ENCODE peak calls at places on chromosomes 1 and 21, in eight cellular contexts. A, D, W, Z, T, R, X and E are unnamed samples.

GRCh38 chr1:67214420-67215174 is 48.3 kb downstream of the IL23R start:
- DNase-seq in Z (no peak), X (peak), W (peak), D (no peak), R (no peak), A (peak), T (peak), E (no peak)

GRCh38 chr1:12616709-12617373 is 1.2 kb downstream of the DHRS3 start:
- DNase-seq in X (peak), Z (peak), D (peak), R (peak), A (no peak), T (peak), W (no peak), E (no peak)

GRCh38 chr1:95406279-95406678 is 172.3 kb downstream of the RWDD3 start:
- DNase-seq in R (no peak), X (no peak), A (no peak), T (no peak), Z (no peak), D (no peak), W (no peak), E (no peak)

GRCh38 chr1:235442788-235443429 is 61.3 kb downstream of the B3GALNT2 start:
- DNase-seq in X (no peak), R (no peak), W (peak), A (no peak), D (no peak), T (no peak), Z (no peak), E (no peak)

GRCh38 chr1:206709772-206710456 is 25.2 kb downstream of the MAPKAPK2 start:
- DNase-seq in W (peak), X (no peak), A (no peak), Z (no peak), D (no peak), R (no peak), T (no peak), E (no peak)

GRCh38 chr1:100924212-100924611 is 28.3 kb downstream of the SLC30A7 start:
- DNase-seq in A (no peak), T (no peak), W (peak), X (no peak), R (no peak), D (no peak), Z (no peak), E (no peak)

GRCh38 chr21:45244799-45245340 is 42.8 kb downstream of the POFUT2 start:
- DNase-seq in D (no peak), R (no peak), T (no peak), Z (peak), A (no peak), X (no peak), W (no peak), E (no peak)

GRCh38 chr1:113567427-113567826 is 177.1 kb downstream of the MAGI3 start:
- DNase-seq in R (no peak), Z (no peak), T (no peak), A (no peak), D (no peak), W (no peak), X (no peak), E (no peak)

GRCh38 chr21:14687277-14687642 is 141.1 kb upstream of the SAMSN1 start:
- DNase-seq in T (no peak), X (no peak), A (no peak), Z (no peak), W (no peak), R (no peak), D (no peak), E (no peak)

GRCh38 chr1:12258272-12258671 is 28.4 kb downstream of the VPS13D start:
- DNase-seq in Z (no peak), D (no peak), T (no peak), X (no peak), A (no peak), R (no peak), W (no peak), E (no peak)

GRCh38 chr1:235952950-235953615 is 86.4 kb upstream of the LYST start:
- DNase-seq in X (no peak), D (no peak), Z (no peak), T (no peak), A (no peak), W (no peak), R (no peak), E (no peak)

GRCh38 chr1:117335376-117336086 is 31.7 kb upstream of the MAN1A2 start:
- DNase-seq in Z (no peak), X (no peak), D (no peak), A (no peak), T (no peak), R (no peak), W (no peak), E (no peak)

GRCh38 chr1:75732703-75733102 is 8.2 kb downstream of the ACADM start:
- DNase-seq in X (no peak), D (no peak), A (no peak), R (no peak), Z (no peak), T (no peak), W (no peak), E (no peak)

GRCh38 chr1:41371630-41372599 is 10.7 kb downstream of the FOXO6 start:
- DNase-seq in R (peak), Z (no peak), W (no peak), T (no peak), X (no peak), D (peak), A (peak), E (no peak)

GRCh38 chr1:167819849-167820683 is 93.9 kb downstream of the ADCY10 start:
- DNase-seq in Z (peak), T (peak), A (peak), X (peak), R (peak), D (peak), W (peak), E (peak)

GRCh38 chr1:22796642-22797041 is 86.0 kb downstream of the EPHB2 start:
- DNase-seq in T (no peak), W (no peak), X (no peak), D (no peak), A (no peak), Z (no peak), R (no peak), E (no peak)

GRCh38 chr1:1374861-1375662 is at the start of gene AURKAIP1:
- DNase-seq in A (peak), D (peak), R (peak), W (peak), T (peak), X (peak), Z (peak), E (peak)
- TF ChIP-seq CTCF in A (no peak), D (peak), R (peak), W (peak), T (peak), X (no peak), Z (peak), E (peak)

GRCh38 chr1:247370786-247371732 is 39.4 kb upstream of the ZNF496 start:
- DNase-seq in Z (no peak), T (peak), W (peak), D (no peak), X (no peak), R (no peak), A (no peak), E (no peak)

GRCh38 chr1:247371801-247372259 is 40.2 kb upstream of the ZNF496 start:
- DNase-seq in D (no peak), W (no peak), A (no peak), R (no peak), Z (no peak), X (no peak), T (no peak), E (no peak)

GRCh38 chr1:247375747-247376146 is 40.2 kb upstream of the NLRP3 start:
- DNase-seq in X (no peak), T (no peak), Z (no peak), W (no peak), A (no peak), D (no peak), R (no peak), E (no peak)

GRCh38 chr1:247376659-247377058 is 39.3 kb upstream of the NLRP3 start:
- DNase-seq in X (no peak), R (no peak), D (no peak), T (no peak), Z (no peak), A (no peak), W (no peak), E (no peak)

GRCh38 chr1:247373721-247374141 is 42.1 kb upstream of the ZNF496 start:
- DNase-seq in D (peak), Z (peak), X (peak), R (peak), A (peak), T (peak), W (peak), E (no peak)
- H3K4me3 ChIP-seq in D (peak), Z (peak), X (peak), R (peak), A (peak), T (no peak), W (no peak), E (no peak)

GRCh38 chr1:151008244-151009205 is at the start of gene PRUNE1:
- DNase-seq in X (peak), Z (peak), A (peak), R (peak), W (peak), T (peak), D (peak), E (peak)

GRCh38 chr1:151009674-151010345 is 1.6 kb downstream of the PRUNE1 start:
- DNase-seq in D (no peak), R (no peak), T (no peak), W (no peak), X (no peak), Z (no peak), A (no peak), E (no peak)

GRCh38 chr1:151007853-151008243 is 401 bp upstream of the PRUNE1 start:
- DNase-seq in A (no peak), Z (no peak), X (no peak), W (no peak), D (no peak), R (no peak), T (no peak), E (no peak)

GRCh38 chr1:151010346-151010726 is 2.1 kb downstream of the PRUNE1 start:
- DNase-seq in D (no peak), A (no peak), X (no peak), W (no peak), T (no peak), Z (no peak), R (no peak), E (no peak)

GRCh38 chr1:151009206-151009587 is 948 bp downstream of the PRUNE1 start:
- DNase-seq in W (peak), R (no peak), A (no peak), D (no peak), T (no peak), Z (no peak), X (no peak), E (no peak)
- H3K27ac ChIP-seq in W (peak), R (peak), A (peak), D (peak), T (peak), Z (peak), X (peak), E (peak)

GRCh38 chr1:38964140-38964548 is 22.5 kb upstream of the RHBDL2 start:
- DNase-seq in A (no peak), W (no peak), T (no peak), X (no peak), Z (no peak), R (no peak), D (no peak), E (no peak)
- TF ChIP-seq CTCF in A (no peak), W (peak), T (no peak), X (no peak), Z (no peak), R (peak), D (peak), E (no peak)

DNA sequence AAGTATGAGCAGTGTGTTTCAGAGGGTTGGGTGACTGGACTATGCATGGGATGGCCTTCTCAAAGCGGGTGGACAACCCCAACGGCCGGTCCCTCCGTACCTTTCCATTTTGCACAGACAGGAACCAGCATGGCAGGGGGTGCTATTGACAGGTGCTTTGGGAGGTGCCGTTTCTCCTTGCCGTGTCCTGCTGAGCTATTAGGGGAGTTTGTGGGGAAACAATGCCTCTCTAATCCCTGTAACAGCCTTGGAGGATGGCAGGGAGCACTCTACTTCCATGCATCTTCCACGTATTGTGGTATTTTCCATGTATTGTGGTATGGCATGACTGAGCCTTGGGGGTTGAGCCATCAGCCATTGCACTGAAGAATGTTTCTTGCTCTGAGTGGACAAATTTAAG is 6.1 kb downstream of the LRRC8B start:
- DNase-seq in X (no peak), T (no peak), R (no peak), A (no peak), D (no peak), W (no peak), Z (no peak), E (no peak)
- H3K4me3 ChIP-seq in X (no peak), T (no peak), R (no peak), A (no peak), D (no peak), W (no peak), Z (no peak), E (no peak)

GRCh38 chr1:115469703-115470476 is 131.8 kb upstream of the NGF start:
- DNase-seq in Z (no peak), A (peak), X (peak), T (peak), D (peak), R (peak), W (peak), E (no peak)
- H3K27ac ChIP-seq in Z (no peak), A (no peak), X (no peak), T (no peak), D (no peak), R (no peak), W (no peak), E (no peak)

DNA sequence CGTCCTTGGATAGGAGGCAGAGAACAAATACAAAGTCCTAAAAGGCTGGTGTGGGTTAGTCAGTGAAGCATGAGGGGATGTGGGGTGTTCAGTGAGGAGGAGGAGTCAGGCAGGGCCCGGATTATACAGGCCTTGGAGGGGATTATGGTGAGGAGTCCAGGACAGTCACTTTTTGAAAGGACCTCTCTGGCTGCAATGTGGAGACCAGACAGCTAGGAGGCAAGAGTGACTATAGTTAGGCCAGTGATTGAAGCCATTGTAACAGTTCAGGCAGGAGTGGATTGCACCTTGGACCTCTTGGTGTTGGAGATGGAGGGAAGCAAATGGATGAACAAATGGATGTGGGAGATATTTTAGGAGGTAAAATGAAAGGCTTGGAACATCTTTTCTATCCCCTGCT is 115.8 kb downstream of the C1orf94 start:
- DNase-seq in T (no peak), W (no peak), X (no peak), Z (no peak), A (no peak), R (no peak), D (no peak), E (no peak)
- TF ChIP-seq CTCF in T (no peak), W (no peak), X (no peak), Z (no peak), A (no peak), R (no peak), D (no peak), E (no peak)